ENCODE peak calls at places on chromosomes 3 and 15, in nine cellular contexts. J is mucosa of descending colon; R is left lung; T is body of pancreas; B is CD8-positive, alpha-beta T cell; H is A549; P is breast epithelium; W is cardiac muscle cell; M is hepatocyte. F is an unnamed sample. For H3K4me1, the result is how much of the 10 kb centered on the place peaks cover.

GRCh38 chr3:150248116-150248864 is 159.8 kb upstream of the TSC22D2 start:
- DNase-seq in T (no peak), J (no peak), R (no peak), M (no peak), H (no peak), B (no peak), W (peak), P (no peak), F (no peak)

GRCh38 chr15:56523521-56523920 is 58.6 kb upstream of the MNS1 start:
- DNase-seq in B (no peak), R (no peak), H (no peak), P (no peak), W (no peak), J (no peak), T (no peak), M (no peak), F (no peak)

GRCh38 chr3:132354916-132355702 is 37.9 kb downstream of the ACP3 start:
- DNase-seq in R (no peak), B (no peak), W (no peak), T (no peak), H (no peak), J (no peak), M (no peak), P (no peak), F (no peak)

GRCh38 chr3:160968731-160969130 is 136.4 kb downstream of the B3GALNT1 start:
- DNase-seq in P (no peak), T (no peak), M (no peak), W (no peak), J (no peak), H (no peak), B (no peak), R (no peak), F (no peak)

GRCh38 chr15:66078196-66078928 is 175.2 kb downstream of the MEGF11 start:
- DNase-seq in W (no peak), B (no peak), J (no peak), H (no peak), P (no peak), T (no peak), M (no peak), R (no peak), F (no peak)

GRCh38 chr3:21154911-21155310 is 596.1 kb downstream of the ZNF385D start:
- DNase-seq in B (no peak), H (no peak), P (no peak), W (no peak), T (no peak), M (no peak), J (no peak), R (no peak), F (no peak)

GRCh38 chr3:152539191-152539764 is 270.5 kb downstream of the MBNL1 start:
- DNase-seq in M (no peak), H (no peak), J (no peak), W (no peak), R (no peak), B (no peak), T (no peak), P (no peak), F (no peak)

GRCh38 chr15:69537085-69537484 is 84.5 kb downstream of the RPLP1 start:
- DNase-seq in W (no peak), M (no peak), R (no peak), H (no peak), P (no peak), T (no peak), B (no peak), J (no peak), F (no peak)

GRCh38 chr3:138082992-138083386 is 32.4 kb downstream of the DZIP1L start:
- DNase-seq in J (no peak), R (no peak), M (no peak), T (no peak), P (no peak), W (peak), B (no peak), H (no peak), F (no peak)

GRCh38 chr3:22117751-22118346 is 366.8 kb upstream of the ZNF385D start:
- DNase-seq in W (peak), M (peak), J (no peak), R (no peak), H (no peak), P (no peak), T (no peak), B (no peak), F (no peak)

GRCh38 chr3:10284496-10284895 is 8.3 kb downstream of the GHRL start:
- DNase-seq in W (no peak), J (no peak), M (no peak), T (no peak), H (no peak), P (no peak), R (no peak), B (no peak), F (no peak)

GRCh38 chr3:131812433-131812832 is 222.4 kb downstream of the CPNE4 start:
- DNase-seq in T (no peak), B (no peak), J (no peak), R (no peak), W (no peak), P (no peak), M (no peak), H (no peak), F (no peak)

GRCh38 chr3:119294889-119295769 is 946 bp downstream of the ARHGAP31 start:
- DNase-seq in W (peak), B (no peak), T (peak), R (peak), H (peak), J (peak), P (no peak), M (peak), F (peak)

GRCh38 chr15:33778911-33779310 is 189.4 kb upstream of the CHRM5 start:
- DNase-seq in R (no peak), M (no peak), H (no peak), J (no peak), W (no peak), T (no peak), P (no peak), B (no peak), F (no peak)

GRCh38 chr3:146342971-146343370 is 92.1 kb upstream of the PLSCR4 start:
- DNase-seq in R (no peak), B (no peak), J (no peak), T (no peak), W (peak), H (no peak), M (no peak), P (no peak), F (no peak)

GRCh38 chr15:70569718-70570231 is 193.6 kb downstream of the UACA start:
- DNase-seq in B (no peak), J (no peak), P (no peak), T (no peak), H (peak), R (no peak), M (peak), W (peak), F (no peak)
- TF ChIP-seq CTCF in B (no peak), J (no peak), P (no peak), T (no peak), H (no peak), R (no peak), M (no peak), W (no peak), F (no peak)

GRCh38 chr3:184258926-184259325 is 2.4 kb downstream of the CAMK2N2 start:
- DNase-seq in W (no peak), B (no peak), M (no peak), R (no peak), P (no peak), T (no peak), J (no peak), H (no peak), F (no peak)

GRCh38 chr3:184260571-184261269 is 633 bp downstream of the CAMK2N2 start:
- DNase-seq in R (no peak), B (no peak), H (no peak), T (peak), J (no peak), M (no peak), W (no peak), P (no peak), F (no peak)

GRCh38 chr3:184259396-184259877 is 1.9 kb downstream of the CAMK2N2 start:
- DNase-seq in P (no peak), J (no peak), R (no peak), T (no peak), H (no peak), M (no peak), W (no peak), B (no peak), F (no peak)

GRCh38 chr3:184261270-184262165 is at the start of gene CAMK2N2:
- DNase-seq in T (peak), J (peak), W (peak), R (peak), H (peak), B (no peak), P (no peak), M (peak), F (peak)

GRCh38 chr3:184259878-184260570 is 1.3 kb downstream of the CAMK2N2 start:
- DNase-seq in P (no peak), W (peak), R (peak), H (peak), T (peak), M (peak), J (peak), B (no peak), F (no peak)
- H3K4me3 ChIP-seq in P (no peak), W (peak), R (no peak), H (peak), T (peak), M (no peak), J (no peak), B (peak), F (peak)

GRCh38 chr3:4741106-4741403 is 238.2 kb upstream of the BHLHE40 start:
- DNase-seq in J (no peak), M (no peak), B (no peak), R (no peak), W (no peak), T (no peak), H (no peak), P (no peak), F (no peak)

GRCh38 chr3:4742359-4742758 is 236.9 kb upstream of the BHLHE40 start:
- DNase-seq in H (no peak), W (no peak), P (no peak), T (no peak), R (no peak), B (no peak), J (no peak), M (no peak), F (no peak)

GRCh38 chr3:4743371-4743770 is 235.9 kb upstream of the BHLHE40 start:
- DNase-seq in M (no peak), W (no peak), J (no peak), T (no peak), B (no peak), R (no peak), H (no peak), P (no peak), F (no peak)

GRCh38 chr3:4740397-4741105 is 238.7 kb upstream of the BHLHE40 start:
- DNase-seq in T (no peak), R (no peak), W (peak), J (no peak), M (no peak), H (no peak), B (no peak), P (no peak), F (no peak)

GRCh38 chr3:4741404-4742307 is 237.6 kb upstream of the BHLHE40 start:
- DNase-seq in P (no peak), M (peak), T (peak), H (peak), B (no peak), W (peak), J (peak), R (no peak), F (no peak)
- H3K4me1 ChIP-seq in P (under half), M (under half), T (under half), H (half or more), B (half or more), W (under half), J (under half), R (under half), F (under half)

GRCh38 chr3:44445786-44446185 is 31.7 kb downstream of the ZNF445 start:
- DNase-seq in H (no peak), R (no peak), P (no peak), T (no peak), J (no peak), W (no peak), M (no peak), B (no peak), F (no peak)
- TF ChIP-seq CTCF in H (no peak), R (no peak), P (no peak), T (no peak), J (no peak), W (no peak), M (no peak), B (no peak), F (no peak)

GRCh38 chr3:98372445-98372844 is 18.0 kb upstream of the OR5K3 start:
- DNase-seq in W (no peak), T (no peak), R (no peak), B (no peak), M (no peak), H (no peak), J (no peak), P (no peak), F (no peak)
- H3K4me3 ChIP-seq in W (no peak), T (no peak), R (no peak), B (no peak), M (no peak), H (no peak), J (no peak), P (no peak), F (no peak)

GRCh38 chr3:30612422-30613134 is 6.2 kb downstream of the TGFBR2 start:
- DNase-seq in B (no peak), M (no peak), W (no peak), H (no peak), J (no peak), R (no peak), P (no peak), T (no peak), F (no peak)

GRCh38 chr3:30611613-30612421 is 5.4 kb downstream of the TGFBR2 start:
- DNase-seq in R (no peak), M (no peak), H (peak), P (no peak), W (peak), T (no peak), B (no peak), J (no peak), F (no peak)

GRCh38 chr3:30607032-30607833 is 832 bp downstream of the TGFBR2 start:
- DNase-seq in H (no peak), B (peak), R (peak), J (peak), T (peak), P (peak), W (peak), M (peak), F (peak)

GRCh38 chr3:30610702-30611410 is 4.5 kb downstream of the TGFBR2 start:
- DNase-seq in H (no peak), J (no peak), P (no peak), R (no peak), T (no peak), W (no peak), M (no peak), B (no peak), F (no peak)

DNA sequence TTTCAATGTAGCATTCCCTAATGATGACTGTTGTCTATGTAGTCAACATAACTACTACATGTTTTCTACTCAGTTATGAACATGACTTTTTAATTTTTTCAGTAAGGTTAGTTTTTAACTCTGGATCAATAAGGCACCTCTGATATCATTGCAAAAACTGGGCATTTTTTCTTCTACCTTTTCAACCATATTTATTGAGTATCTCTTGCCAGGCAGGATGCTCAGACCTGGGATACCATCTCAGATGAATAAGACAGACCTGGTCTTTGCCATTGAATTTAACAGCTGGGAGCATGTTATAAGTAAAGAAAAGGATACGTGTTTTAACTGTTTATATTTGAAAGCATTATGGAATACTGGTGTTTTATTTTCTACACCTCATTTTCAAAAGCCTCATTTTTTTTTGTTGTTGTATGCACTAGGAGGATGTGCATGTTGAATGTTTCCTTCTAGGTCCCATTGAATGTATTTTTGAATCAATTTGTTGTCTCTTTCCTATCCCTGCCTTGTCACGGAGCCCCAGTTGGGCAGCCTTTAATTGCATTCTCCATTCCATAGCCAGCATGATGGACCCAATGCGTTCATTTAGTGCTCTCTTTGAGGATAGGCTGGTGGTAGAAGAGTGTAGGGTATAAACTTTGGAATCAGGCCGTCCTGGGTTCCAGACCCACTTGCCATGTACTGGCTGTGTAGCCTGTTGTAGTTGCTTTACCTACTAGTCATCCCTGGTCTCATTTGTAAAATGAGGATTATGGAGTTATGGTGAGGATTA is 3.7 kb downstream of the TGFBR2 start:
- DNase-seq in H (no peak), R (no peak), W (no peak), P (no peak), J (no peak), M (no peak), T (no peak), B (no peak), F (no peak)
- H3K4me1 ChIP-seq in H (half or more), R (under half), W (under half), P (under half), J (under half), M (under half), T (half or more), B (half or more), F (under half)

DNA sequence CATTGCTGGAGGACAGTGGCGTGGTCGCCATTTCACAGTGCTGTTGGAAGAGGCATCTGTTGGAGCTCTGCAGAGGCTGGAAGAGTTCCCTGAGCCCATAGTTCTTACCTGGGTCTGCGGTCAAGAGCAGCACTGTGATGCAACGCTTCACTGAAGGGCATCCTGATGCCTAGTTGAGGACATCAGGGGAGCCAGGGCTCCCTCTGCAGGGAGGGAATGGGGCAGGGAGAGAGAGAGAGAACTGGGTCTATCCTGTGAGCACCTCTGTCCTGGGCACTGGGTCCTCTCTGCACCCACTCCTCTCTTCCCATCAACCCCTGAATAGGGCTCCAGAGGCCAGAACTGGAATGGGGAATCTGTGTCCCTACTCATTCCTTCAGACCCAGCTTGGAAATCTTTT is 23.9 kb upstream of the MOBP start:
- DNase-seq in T (no peak), J (no peak), B (no peak), R (no peak), M (no peak), H (no peak), W (no peak), P (no peak), F (no peak)
- TF ChIP-seq CTCF in T (no peak), J (no peak), B (no peak), R (no peak), M (no peak), H (no peak), W (peak), P (no peak), F (peak)

GRCh38 chr3:73622135-73622534 is 2.6 kb downstream of the PDZRN3 start:
- DNase-seq in M (peak), W (peak), J (peak), H (no peak), T (peak), P (peak), R (peak), B (no peak), F (peak)
- H3K4me3 ChIP-seq in M (peak), W (peak), J (no peak), H (no peak), T (no peak), P (peak), R (peak), B (no peak), F (peak)

DNA sequence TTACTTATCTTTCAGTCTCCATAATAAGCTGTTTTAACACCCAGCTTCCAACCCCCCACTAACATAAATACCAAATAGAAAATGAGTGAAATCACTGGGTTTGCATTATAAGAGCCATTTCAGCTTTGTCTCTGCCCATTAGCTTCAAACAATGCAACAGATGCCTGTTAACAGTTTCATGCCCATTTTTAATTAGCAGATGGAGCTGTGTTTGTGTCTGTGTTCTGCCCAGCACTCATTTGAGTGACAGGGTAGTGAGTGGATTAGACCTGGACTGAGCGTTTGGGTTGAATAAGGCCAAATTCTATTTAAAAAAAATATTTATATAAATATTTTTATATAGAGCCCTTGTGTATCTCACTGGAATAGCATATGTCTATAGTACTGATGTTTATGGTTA is 7.4 kb downstream of the RAB8B start:
- DNase-seq in W (no peak), J (no peak), M (no peak), H (no peak), R (no peak), B (no peak), T (no peak), P (no peak), F (no peak)
- H3K4me1 ChIP-seq in W (under half), J (under half), M (under half), H (under half), R (under half), B (half or more), T (under half), P (under half), F (half or more)